ENCODE peak calls at places on chromosomes 16 and 17, in six cellular contexts. P is heart right ventricle, A is prostate gland, O is esophagus squamous epithelium, S is thoracic aorta, J is SJCRH30. T is an unnamed sample. For H3K27me3, the result is how much of the 10 kb centered on the place peaks cover.

GRCh38 chr17:69336580-69336979 is 9.6 kb upstream of the ABCA5 start:
- DNase-seq in P (no peak), A (no peak), O (no peak), J (no peak), S (no peak), T (no peak)

GRCh38 chr16:47574091-47575054 is 113.2 kb downstream of the PHKB start:
- DNase-seq in J (no peak), A (no peak), P (no peak), O (no peak), S (no peak), T (no peak)

GRCh38 chr16:21943571-21943970 is 9.6 kb upstream of the UQCRC2 start:
- DNase-seq in P (no peak), A (no peak), S (no peak), J (peak), O (no peak), T (no peak)

GRCh38 chr17:31631759-31632158 is 227.3 kb downstream of the COPRS start:
- DNase-seq in J (no peak), P (no peak), S (no peak), O (no peak), A (no peak), T (no peak)

GRCh38 chr17:37301288-37301687 is 74.5 kb upstream of the C17orf78 start:
- DNase-seq in J (no peak), S (no peak), P (no peak), A (peak), O (no peak), T (no peak)

GRCh38 chr17:59561042-59561441 is 4.4 kb upstream of the DHX40 start:
- DNase-seq in A (no peak), P (no peak), S (no peak), O (no peak), J (peak), T (no peak)

GRCh38 chr17:37124074-37124824 is 175.5 kb downstream of the AATF start:
- DNase-seq in J (no peak), S (no peak), O (no peak), A (no peak), P (no peak), T (no peak)

GRCh38 chr17:80761421-80761871 is 216.8 kb downstream of the RPTOR start:
- DNase-seq in J (peak), O (no peak), P (no peak), A (no peak), S (no peak), T (no peak)

GRCh38 chr17:11383157-11383556 is 142.1 kb downstream of the SHISA6 start:
- DNase-seq in S (no peak), O (no peak), J (no peak), P (no peak), A (no peak), T (no peak)

GRCh38 chr17:82592751-82593589 is 55.3 kb downstream of the WDR45B start:
- DNase-seq in A (peak), S (no peak), J (peak), O (no peak), P (peak), T (peak)

GRCh38 chr16:77212736-77213541 is 13.7 kb downstream of the SYCE1L start:
- DNase-seq in A (peak), S (no peak), J (no peak), P (peak), O (no peak), T (no peak)

GRCh38 chr16:69033550-69033949 is 71.9 kb upstream of the HAS3 start:
- DNase-seq in J (no peak), S (no peak), P (no peak), O (no peak), A (no peak), T (no peak)

GRCh38 chr17:4340914-4341615 is 25.4 kb downstream of the UBE2G1 start:
- DNase-seq in A (no peak), J (no peak), P (no peak), O (no peak), S (no peak), T (no peak)

GRCh38 chr17:83191388-83192160 is 112.2 kb downstream of the METRNL start:
- DNase-seq in J (peak), P (no peak), S (no peak), A (peak), O (no peak), T (peak)

GRCh38 chr16:30700971-30701370 is 2.0 kb downstream of the SRCAP start:
- DNase-seq in S (no peak), P (no peak), J (no peak), A (no peak), O (no peak), T (no peak)

GRCh38 chr16:84925092-84925772 is 86.1 kb downstream of the ZDHHC7 start:
- DNase-seq in P (peak), A (peak), J (peak), O (no peak), S (no peak), T (no peak)

GRCh38 chr17:63786961-63787711 is 13.2 kb downstream of the DDX42 start:
- DNase-seq in P (no peak), S (no peak), O (no peak), J (no peak), A (no peak), T (no peak)

GRCh38 chr16:84786605-84787302 is 33.0 kb upstream of the CRISPLD2 start:
- DNase-seq in S (no peak), P (no peak), A (no peak), J (no peak), O (no peak), T (no peak)

GRCh38 chr16:14013145-14013570 is 58.0 kb upstream of the MRTFB start:
- DNase-seq in J (no peak), S (no peak), A (no peak), O (no peak), P (no peak), T (no peak)

GRCh38 chr16:13111747-13112146 is 210.3 kb downstream of the SHISA9 start:
- DNase-seq in S (no peak), O (no peak), P (no peak), J (no peak), A (no peak), T (no peak)

GRCh38 chr17:45314761-45315549 is 1.9 kb downstream of the MAP3K14 start:
- DNase-seq in A (no peak), O (no peak), J (no peak), S (no peak), P (no peak), T (no peak)

GRCh38 chr16:89599451-89599858 is 14.0 kb upstream of the DPEP1 start:
- DNase-seq in J (peak), A (no peak), S (no peak), P (no peak), O (no peak), T (no peak)

GRCh38 chr17:28133562-28133970 is 91.1 kb downstream of the NLK start:
- DNase-seq in O (no peak), J (no peak), S (no peak), A (no peak), P (no peak), T (no peak)

GRCh38 chr16:361872-362701 is 8.3 kb downstream of the MRPL28 start:
- DNase-seq in O (no peak), S (no peak), P (peak), J (peak), A (peak), T (no peak)

GRCh38 chr17:46756861-46757260 is 61.6 kb downstream of the WNT3 start:
- DNase-seq in S (no peak), P (no peak), O (no peak), J (no peak), A (no peak), T (no peak)

GRCh38 chr17:71023631-71024030 is 854.3 kb downstream of the KCNJ2 start:
- DNase-seq in O (no peak), P (no peak), S (no peak), A (no peak), J (peak), T (no peak)

GRCh38 chr16:695355-696089 is 5.3 kb upstream of the WDR24 start:
- DNase-seq in O (no peak), P (no peak), A (no peak), S (no peak), J (peak), T (no peak)

GRCh38 chr17:1315891-1316403 is 36.5 kb downstream of the TRARG1 start:
- DNase-seq in J (no peak), P (peak), S (peak), O (no peak), A (no peak), T (peak)

GRCh38 chr17:43661699-43662431 is at the start of gene MEOX1:
- DNase-seq in P (peak), S (no peak), A (no peak), J (peak), O (no peak), T (no peak)

GRCh38 chr17:74760404-74761105 is 12.1 kb downstream of the NHERF1 start:
- DNase-seq in P (no peak), O (no peak), J (no peak), A (peak), S (no peak), T (no peak)

GRCh38 chr16:69223882-69224281 is 36.9 kb downstream of the SNTB2 start:
- DNase-seq in A (no peak), P (no peak), O (no peak), S (no peak), J (no peak), T (no peak)

GRCh38 chr17:41736983-41737679 is 2.7 kb upstream of the HAP1 start:
- DNase-seq in O (no peak), P (no peak), S (no peak), A (no peak), J (no peak), T (no peak)

GRCh38 chr17:41737680-41738023 is 3.2 kb upstream of the HAP1 start:
- DNase-seq in J (no peak), S (no peak), O (no peak), A (no peak), P (no peak), T (no peak)

GRCh38 chr17:41734949-41735313 is 488 bp upstream of the HAP1 start:
- DNase-seq in P (no peak), S (no peak), A (no peak), O (no peak), J (no peak), T (no peak)

GRCh38 chr17:41734139-41734948 is at the start of gene HAP1:
- DNase-seq in O (no peak), P (no peak), A (peak), J (no peak), S (no peak), T (no peak)

DNA sequence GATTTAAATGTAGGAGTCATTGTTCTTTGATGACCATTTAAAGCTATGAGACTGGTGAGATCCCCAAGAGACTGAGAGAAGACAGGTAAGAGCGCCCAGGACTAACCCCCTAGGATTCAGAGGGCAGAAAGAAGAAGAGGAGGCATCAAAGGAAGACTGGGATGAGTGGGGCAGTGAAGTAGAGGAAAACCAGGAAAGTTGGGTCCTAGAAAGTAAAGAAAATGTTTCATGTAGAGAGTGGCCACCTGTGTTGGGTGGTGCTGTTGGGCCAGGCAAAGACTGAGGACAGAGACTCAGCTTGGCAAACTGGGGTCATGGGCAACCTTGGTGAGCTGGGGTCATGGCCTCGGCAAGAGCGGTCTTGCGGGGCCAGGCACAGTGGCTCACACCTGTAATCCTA is 1.3 kb upstream of the HAP1 start:
- DNase-seq in O (no peak), A (no peak), P (no peak), J (no peak), S (no peak), T (no peak)
- H3K27me3 ChIP-seq in O (under half), A (under half), P (under half), J (under half), S (under half), T (under half)

GRCh38 chr16:48918520-48919258 is 308.7 kb upstream of the N4BP1 start:
- DNase-seq in J (no peak), P (no peak), O (no peak), S (no peak), A (no peak), T (no peak)
- H3K27ac ChIP-seq in J (no peak), P (no peak), O (no peak), S (no peak), A (no peak), T (no peak)

GRCh38 chr16:3149630-3150345 is 15.0 kb downstream of the ZNF213 start:
- DNase-seq in O (no peak), P (peak), S (no peak), J (peak), A (peak), T (peak)

GRCh38 chr16:3152273-3153076 is 17.6 kb downstream of the ZNF213 start:
- DNase-seq in P (peak), A (peak), J (peak), S (peak), O (no peak), T (peak)

GRCh38 chr16:3150346-3151218 is 15.8 kb downstream of the ZNF213 start:
- DNase-seq in P (peak), O (peak), S (peak), J (peak), A (peak), T (peak)

GRCh38 chr16:3153077-3153368 is 18.2 kb downstream of the ZNF213 start:
- DNase-seq in A (no peak), S (no peak), P (no peak), J (no peak), O (no peak), T (no peak)

DNA sequence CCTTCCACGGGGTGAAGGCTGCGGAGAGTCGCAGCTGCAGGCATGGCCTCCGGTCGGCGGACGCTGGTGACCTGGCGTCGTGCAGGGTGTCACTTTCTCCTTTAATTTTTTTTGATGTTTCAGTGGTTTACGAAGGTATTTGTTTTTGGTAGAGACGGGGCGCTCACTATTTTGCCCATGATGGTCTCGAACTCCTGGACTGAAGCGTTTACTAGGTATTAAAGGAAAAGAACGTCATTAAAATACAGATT is 17.1 kb downstream of the ZNF213 start:
- DNase-seq in J (no peak), P (no peak), S (no peak), O (no peak), A (no peak), T (no peak)
- H3K4me3 ChIP-seq in J (peak), P (no peak), S (peak), O (peak), A (peak), T (no peak)

DNA sequence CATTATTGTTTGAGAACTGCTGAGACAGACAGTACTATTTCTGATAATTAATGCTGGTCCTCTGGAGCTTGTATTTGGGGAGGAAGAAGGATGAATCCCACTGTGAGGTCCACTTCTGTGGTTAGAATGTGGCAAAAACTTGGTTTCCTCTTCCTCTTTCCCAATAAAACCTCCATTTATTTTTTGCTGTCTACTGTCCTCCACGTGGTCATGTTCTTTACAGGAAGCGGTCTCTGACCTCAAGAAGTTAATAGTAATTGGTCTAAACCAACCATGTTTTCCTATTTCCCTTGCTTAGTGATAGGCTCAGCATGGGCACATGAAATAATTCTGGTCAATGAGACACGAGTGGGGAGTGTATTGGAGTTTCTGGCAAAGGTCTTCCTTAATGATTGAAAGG is 33.8 kb downstream of the CHP2 start:
- DNase-seq in J (no peak), P (no peak), A (no peak), O (no peak), S (no peak), T (no peak)
- H3K27me3 ChIP-seq in J (under half), P (under half), A (under half), O (under half), S (under half), T (under half)

GRCh38 chr17:6470751-6471521 is 26.7 kb downstream of the PIMREG start:
- DNase-seq in P (no peak), J (no peak), S (no peak), A (no peak), O (no peak), T (no peak)

GRCh38 chr17:6473128-6473767 is 29.0 kb downstream of the PIMREG start:
- DNase-seq in A (peak), S (no peak), O (no peak), J (peak), P (peak), T (no peak)

GRCh38 chr17:6474376-6474775 is 30.1 kb downstream of the PIMREG start:
- DNase-seq in O (no peak), S (no peak), P (no peak), J (no peak), A (no peak), T (no peak)

GRCh38 chr17:6471531-6472465 is 27.5 kb downstream of the PIMREG start:
- DNase-seq in O (no peak), S (no peak), A (no peak), J (peak), P (no peak), T (no peak)

GRCh38 chr17:6472517-6472916 is 28.3 kb downstream of the PIMREG start:
- DNase-seq in P (no peak), A (no peak), S (no peak), O (no peak), J (peak), T (no peak)
- H3K27ac ChIP-seq in P (no peak), A (no peak), S (no peak), O (no peak), J (peak), T (no peak)

GRCh38 chr17:68205251-68205807 is 42.5 kb upstream of the AMZ2 start:
- DNase-seq in S (peak), A (peak), J (peak), O (peak), P (peak), T (peak)
- H3K4me3 ChIP-seq in S (peak), A (peak), J (peak), O (peak), P (peak), T (peak)

DNA sequence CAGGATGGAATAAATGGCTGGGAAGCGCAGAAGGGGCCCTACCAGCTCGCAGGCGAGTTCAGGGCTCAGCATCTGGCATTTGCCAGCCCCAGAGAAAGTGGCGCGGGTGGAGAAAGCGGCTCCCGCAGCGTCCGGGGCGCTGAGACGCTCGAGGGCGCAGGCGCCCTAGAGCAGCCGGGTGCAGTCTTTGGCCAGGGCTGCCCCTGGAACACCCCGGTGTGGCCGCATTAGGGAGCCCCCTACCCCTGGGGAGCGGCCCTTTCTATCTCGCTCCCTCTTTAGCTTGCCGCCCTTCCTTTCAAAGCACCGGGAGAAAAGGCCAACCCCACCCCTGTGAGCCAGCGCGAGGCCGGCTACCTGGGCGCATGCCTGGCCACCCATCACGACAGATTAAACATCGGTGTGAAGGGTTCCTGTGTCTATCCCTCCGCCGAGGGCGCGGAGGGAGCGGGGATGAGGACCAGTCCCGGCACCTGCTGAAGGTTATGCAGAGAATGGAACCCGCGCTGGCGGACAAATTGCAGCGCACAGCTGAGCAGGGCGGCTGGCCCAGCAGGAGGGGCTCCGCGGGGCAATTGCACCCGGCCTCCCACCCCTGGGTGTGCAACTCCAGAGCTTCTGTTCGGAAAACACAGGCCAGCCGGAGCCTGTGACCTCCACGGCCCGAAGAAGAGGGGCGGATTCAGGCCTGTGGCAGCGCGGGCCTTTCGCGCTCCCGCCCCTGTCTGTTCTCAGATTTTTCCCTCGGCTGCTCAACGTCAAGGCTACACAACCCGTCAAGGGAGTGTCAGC is 15.6 kb upstream of the FOXF1 start:
- DNase-seq in S (no peak), O (no peak), A (no peak), P (no peak), J (no peak), T (no peak)
- H3K27me3 ChIP-seq in S (under half), O (under half), A (under half), P (half or more), J (under half), T (under half)

DNA sequence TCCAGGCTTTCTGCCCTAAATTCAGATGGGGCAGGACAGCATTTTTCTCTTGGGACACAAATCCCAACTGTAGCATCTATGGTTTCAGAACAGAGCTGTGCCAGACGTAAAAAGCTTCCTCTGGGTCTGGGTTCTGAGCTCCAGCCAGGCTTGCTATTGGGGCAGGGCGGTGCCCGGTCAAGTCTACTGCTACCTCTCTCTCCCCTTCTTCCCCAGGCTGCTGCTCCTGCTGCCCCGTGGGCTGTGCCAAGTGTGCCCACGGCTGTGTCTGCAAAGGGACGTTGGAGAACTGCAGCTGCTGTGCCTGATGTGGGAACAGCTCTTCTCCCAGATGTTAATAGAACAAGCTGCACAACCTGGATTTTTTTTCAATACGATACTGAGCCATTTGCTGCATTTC is 1.1 kb downstream of the MT1M start:
- DNase-seq in P (no peak), S (no peak), J (no peak), O (no peak), A (no peak), T (no peak)
- H3K27ac ChIP-seq in P (no peak), S (peak), J (no peak), O (no peak), A (no peak), T (peak)

T was measured in ascending aorta.